ENCODE peak calls at places on chromosomes 11 and 22, in ten cellular contexts. P is kidney epithelial cell, J is AG04449, U is GM23338, I is left ventricle myocardium inferior, Q is fibroblast of villous mesenchyme, Y is fibroblast of mammary gland, G is colonic mucosa, C is IMR-90, W is sigmoid colon. T is an unnamed sample.

GRCh38 chr11:14081541-14082211 is 119.2 kb downstream of the SPON1 start:
- DNase-seq in P (no peak), J (no peak), U (no peak), I (no peak), Q (no peak), Y (peak; percentile 18), G (no peak), C (no peak), W (no peak), T (no peak)

GRCh38 chr22:37636186-37636948 is 3.1 kb upstream of the SH3BP1 start:
- DNase-seq in P (no peak), J (no peak), U (peak; percentile 47), I (no peak), Q (peak; percentile 95), Y (peak; percentile 92), G (no peak), C (peak; percentile 75), W (no peak), T (no peak)

GRCh38 chr11:67321313-67321871 is 18.1 kb downstream of the SSH3 start:
- DNase-seq in P (no peak), J (no peak), U (no peak), I (no peak), Q (no peak), Y (no peak), G (no peak), C (no peak), W (no peak), T (no peak)

GRCh38 chr11:128179512-128179911 is 407.8 kb downstream of the ETS1 start:
- DNase-seq in P (no peak), J (no peak), U (no peak), I (no peak), Q (no peak), Y (no peak), G (no peak), C (no peak), W (no peak), T (no peak)

GRCh38 chr11:73217131-73217809 is 811 bp upstream of the P2RY2 start:
- DNase-seq in P (no peak), J (no peak), U (peak; percentile 30), I (no peak), Q (no peak), Y (no peak), G (no peak), C (no peak), W (peak; percentile 62), T (no peak)

GRCh38 chr22:50302564-50302963 is 4.9 kb downstream of the PLXNB2 start:
- DNase-seq in P (no peak), J (no peak), U (no peak), I (no peak), Q (no peak), Y (no peak), G (no peak), C (no peak), W (no peak), T (no peak)

GRCh38 chr11:44936527-44936926 is 14.2 kb downstream of the TP53I11 start:
- DNase-seq in P (no peak), J (peak; percentile 12), U (peak; percentile 90), I (peak; percentile 81), Q (peak; percentile 76), Y (peak; percentile 75), G (peak; percentile 86), C (peak; percentile 76), W (peak; percentile 89), T (peak; percentile 37)

GRCh38 chr11:115042002-115042401 is 363.7 kb downstream of the NXPE2 start:
- DNase-seq in P (no peak), J (no peak), U (peak; percentile 15), I (peak; percentile 38), Q (no peak), Y (no peak), G (no peak), C (no peak), W (no peak), T (no peak)

GRCh38 chr11:121292503-121293275 is at the start of gene SC5D:
- DNase-seq in P (peak; percentile 76), J (peak; percentile 53), U (peak; percentile 98), I (peak; percentile 95), Q (peak; percentile 94), Y (peak; percentile 89), G (peak; percentile 95), C (peak; percentile 90), W (peak; percentile 98), T (peak; percentile 62)
- TF ChIP-seq CTCF in P (no peak), J (no peak), U (no peak), I (no peak), Q (no peak), Y (no peak), G (no peak), C (no peak), W (no peak), T (no peak)

GRCh38 chr11:122864386-122864785 is 18.2 kb upstream of the JHY start:
- DNase-seq in P (no peak), J (no peak), U (no peak), I (no peak), Q (no peak), Y (no peak), G (no peak), C (no peak), W (no peak), T (no peak)

GRCh38 chr11:122861631-122862030 is 20.9 kb upstream of the JHY start:
- DNase-seq in P (no peak), J (no peak), U (no peak), I (no peak), Q (no peak), Y (no peak), G (no peak), C (no peak), W (no peak), T (no peak)

GRCh38 chr11:122869622-122870021 is 12.9 kb upstream of the JHY start:
- DNase-seq in P (no peak), J (no peak), U (no peak), I (no peak), Q (no peak), Y (no peak), G (no peak), C (no peak), W (no peak), T (no peak)

GRCh38 chr11:122862091-122862490 is 20.5 kb upstream of the JHY start:
- DNase-seq in P (no peak), J (no peak), U (no peak), I (no peak), Q (no peak), Y (no peak), G (no peak), C (no peak), W (no peak), T (no peak)

GRCh38 chr11:122863704-122864326 is 18.7 kb upstream of the JHY start:
- DNase-seq in P (no peak), J (no peak), U (peak; percentile 57), I (peak; percentile 32), Q (peak; percentile 56), Y (peak; percentile 59), G (peak; percentile 29), C (peak; percentile 50), W (no peak), T (no peak)
- H3K4me3 ChIP-seq in P (no peak overlapping the region), J (no peak overlapping the region), U (no peak overlapping the region), I (no peak overlapping the region), Q (no peak overlapping the region), Y (no peak overlapping the region), G (no peak overlapping the region), C (no peak overlapping the region), W (no peak overlapping the region), T (no peak overlapping the region)

GRCh38 chr11:113389288-113389687 is 1.7 kb downstream of the ANKK1 start:
- DNase-seq in P (no peak), J (no peak), U (no peak), I (no peak), Q (peak; percentile 76), Y (no peak), G (no peak), C (no peak), W (no peak), T (no peak)

GRCh38 chr11:113386866-113387265 is 713 bp upstream of the ANKK1 start:
- DNase-seq in P (no peak), J (no peak), U (no peak), I (no peak), Q (no peak), Y (no peak), G (no peak), C (no peak), W (no peak), T (no peak)

GRCh38 chr11:113385749-113386148 is 1.8 kb upstream of the ANKK1 start:
- DNase-seq in P (no peak), J (no peak), U (no peak), I (no peak), Q (no peak), Y (no peak), G (no peak), C (no peak), W (no peak), T (no peak)

GRCh38 chr11:113384551-113384950 is 3.0 kb upstream of the ANKK1 start:
- DNase-seq in P (peak; percentile 82), J (peak; percentile 59), U (no peak), I (no peak), Q (peak; percentile 94), Y (peak; percentile 91), G (no peak), C (peak; percentile 96), W (no peak), T (peak; percentile 75)

DNA sequence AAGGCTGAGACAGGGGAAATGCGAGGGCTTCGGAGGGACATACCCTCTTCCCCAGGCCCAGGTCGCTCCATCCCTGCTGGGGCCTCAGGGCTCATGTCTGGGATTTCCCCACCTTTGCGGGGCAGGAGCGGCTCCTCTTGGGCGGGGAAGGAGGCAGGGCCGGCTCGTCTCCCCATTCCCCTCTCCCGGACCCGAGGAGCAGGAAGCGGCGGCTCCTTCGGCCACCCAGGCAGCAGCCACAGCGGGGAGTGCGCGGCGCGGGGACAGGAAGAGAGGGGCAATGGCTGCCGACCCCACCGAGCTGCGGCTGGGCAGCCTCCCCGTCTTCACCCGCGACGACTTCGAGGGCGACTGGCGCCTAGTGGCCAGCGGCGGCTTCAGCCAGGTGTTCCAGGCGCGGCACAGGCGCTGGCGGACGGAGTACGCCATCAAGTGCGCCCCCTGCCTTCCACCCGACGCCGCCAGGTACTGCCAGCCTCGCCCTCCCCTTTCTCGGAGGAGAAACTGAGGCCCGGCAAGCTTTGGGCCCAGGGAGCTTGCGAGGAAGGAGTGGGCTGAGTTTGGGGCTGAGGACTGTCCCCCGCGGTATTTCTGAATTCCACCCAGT is at the start of gene ANKK1:
- DNase-seq in P (no peak), J (no peak), U (peak; percentile 84), I (no peak), Q (no peak), Y (no peak), G (peak; percentile 36), C (no peak), W (no peak), T (no peak)
- TF ChIP-seq CTCF in P (peak; percentile 67), J (no peak), U (peak; percentile 67), I (peak; percentile 25), Q (peak; percentile 27), Y (no peak), G (peak; percentile 39), C (no peak), W (no peak), T (no peak)

GRCh38 chr11:3655548-3655947 is 10.6 kb downstream of the ART1 start:
- DNase-seq in P (no peak), J (no peak), U (no peak), I (no peak), Q (no peak), Y (no peak), G (no peak), C (no peak), W (no peak), T (no peak)
- H3K4me3 ChIP-seq in P (no peak overlapping the region), J (no peak overlapping the region), U (no peak overlapping the region), I (no peak overlapping the region), Q (no peak overlapping the region), Y (no peak overlapping the region), G (no peak overlapping the region), C (no peak overlapping the region), W (no peak overlapping the region), T (no peak overlapping the region)